ENCODE peak calls at places on chromosomes 4 and X, in ten cellular contexts. Y is NCI-H1694 treated with DMSO at 0.1 percent for 48 hours, A is epithelial cell of prostate, N is PC-3, T is HS-27A, D is hypothalamus, K is astrocyte of the spinal cord, I is AG09319, Z is cardiac muscle cell, H is NCI-H526 treated with DMSO at 0.1 percent for 48 hours. P is an unnamed sample.

GRCh38 chrX:43909159-43909558 is 26.9 kb upstream of the MAOB start:
- DNase-seq in Y (no peak), A (no peak), N (no peak), T (no peak), D (no peak), K (no peak), I (no peak), Z (no peak), H (no peak), P (no peak)

GRCh38 chr4:71472946-71473345 is 134.1 kb downstream of the SLC4A4 start:
- DNase-seq in Y (no peak), A (no peak), N (peak), T (peak), D (no peak), K (peak), I (peak), Z (peak), H (no peak), P (peak)

GRCh38 chr4:44738615-44739014 is 12.3 kb upstream of the GNPDA2 start:
- DNase-seq in Y (peak), A (no peak), N (no peak), T (no peak), D (no peak), K (peak), I (no peak), Z (peak), H (no peak), P (peak)

GRCh38 chr4:108270466-108271450 is 102.0 kb upstream of the LEF1 start:
- DNase-seq in Y (no peak), A (peak), N (peak), T (peak), D (no peak), K (peak), I (peak), Z (peak), H (no peak), P (peak)

GRCh38 chr4:37243061-37243460 is 1.5 kb upstream of the NWD2 start:
- DNase-seq in Y (no peak), A (no peak), N (no peak), T (no peak), D (no peak), K (no peak), I (no peak), Z (no peak), H (no peak), P (no peak)

GRCh38 chr4:16732741-16733140 is 165.7 kb downstream of the LDB2 start:
- DNase-seq in Y (no peak), A (no peak), N (no peak), T (no peak), D (no peak), K (no peak), I (no peak), Z (no peak), H (no peak), P (no peak)

GRCh38 chrX:12825801-12826200 is 34.6 kb downstream of the PRPS2 start:
- DNase-seq in Y (no peak), A (no peak), N (peak), T (peak), D (no peak), K (peak), I (no peak), Z (no peak), H (no peak), P (peak)

GRCh38 chr4:7101692-7102515 is 34.0 kb upstream of the GRPEL1 start:
- DNase-seq in Y (peak), A (no peak), N (peak), T (no peak), D (peak), K (peak), I (peak), Z (peak), H (peak), P (peak)

GRCh38 chrX:68829594-68830485 is 1.0 kb downstream of the EFNB1 start:
- DNase-seq in Y (no peak), A (no peak), N (no peak), T (peak), D (peak), K (peak), I (no peak), Z (peak), H (peak), P (peak)

GRCh38 chr4:97759785-97760184 is 383.5 kb downstream of the STPG2 start:
- DNase-seq in Y (no peak), A (no peak), N (peak), T (no peak), D (no peak), K (no peak), I (no peak), Z (no peak), H (no peak), P (no peak)

GRCh38 chr4:304987-305680 is at the start of gene ZNF732:
- DNase-seq in Y (no peak), A (peak), N (no peak), T (no peak), D (peak), K (peak), I (peak), Z (peak), H (no peak), P (peak)

GRCh38 chrX:44580466-44580865 is 37.8 kb upstream of the FUNDC1 start:
- DNase-seq in Y (no peak), A (peak), N (peak), T (no peak), D (no peak), K (peak), I (peak), Z (peak), H (no peak), P (peak)

GRCh38 chrX:121256653-121257052 is 209.2 kb downstream of the GLUD2 start:
- DNase-seq in Y (no peak), A (no peak), N (peak), T (no peak), D (no peak), K (peak), I (no peak), Z (peak), H (no peak), P (no peak)

GRCh38 chr4:123505457-123506310 is 109.1 kb downstream of the SPRY1 start:
- DNase-seq in Y (no peak), A (no peak), N (peak), T (no peak), D (peak), K (peak), I (no peak), Z (peak), H (peak), P (peak)

GRCh38 chr4:21898101-21898500 is 50.5 kb downstream of the KCNIP4 start:
- DNase-seq in Y (no peak), A (no peak), N (no peak), T (no peak), D (no peak), K (no peak), I (no peak), Z (no peak), H (no peak), P (no peak)

GRCh38 chrX:150907474-150907873 is 9.0 kb upstream of the CD99L2 start:
- DNase-seq in Y (no peak), A (no peak), N (no peak), T (no peak), D (no peak), K (no peak), I (no peak), Z (no peak), H (no peak), P (no peak)

GRCh38 chr4:128363966-128364365 is 76.4 kb upstream of the PGRMC2 start:
- DNase-seq in Y (no peak), A (no peak), N (no peak), T (no peak), D (no peak), K (no peak), I (no peak), Z (no peak), H (no peak), P (no peak)

GRCh38 chrX:40380649-40381488 is 199.9 kb upstream of the ATP6AP2 start:
- DNase-seq in Y (no peak), A (no peak), N (no peak), T (no peak), D (no peak), K (no peak), I (no peak), Z (no peak), H (no peak), P (no peak)

GRCh38 chrX:40331353-40331752 is 233.6 kb upstream of the BCOR start:
- DNase-seq in Y (no peak), A (no peak), N (no peak), T (no peak), D (no peak), K (no peak), I (no peak), Z (no peak), H (no peak), P (no peak)

GRCh38 chr4:141011799-141012377 is 121.4 kb downstream of the RNF150 start:
- DNase-seq in Y (no peak), A (no peak), N (no peak), T (no peak), D (no peak), K (no peak), I (no peak), Z (no peak), H (no peak), P (no peak)

GRCh38 chrX:28901637-28902036 is 314.4 kb downstream of the IL1RAPL1 start:
- DNase-seq in Y (no peak), A (no peak), N (peak), T (no peak), D (no peak), K (peak), I (no peak), Z (no peak), H (no peak), P (peak)

GRCh38 chrX:69032601-69033000 is 132.7 kb downstream of the PJA1 start:
- DNase-seq in Y (no peak), A (peak), N (peak), T (no peak), D (no peak), K (no peak), I (no peak), Z (no peak), H (no peak), P (no peak)

GRCh38 chr4:73603854-73604584 is 16.2 kb downstream of the RASSF6 start:
- DNase-seq in Y (no peak), A (no peak), N (no peak), T (no peak), D (no peak), K (no peak), I (peak), Z (peak), H (no peak), P (no peak)

GRCh38 chrX:150902434-150903109 is 4.1 kb upstream of the CD99L2 start:
- DNase-seq in Y (no peak), A (no peak), N (no peak), T (no peak), D (no peak), K (no peak), I (no peak), Z (no peak), H (no peak), P (no peak)

GRCh38 chr4:114694770-114695169 is 96.2 kb downstream of the UGT8 start:
- DNase-seq in Y (peak), A (no peak), N (peak), T (no peak), D (no peak), K (peak), I (no peak), Z (peak), H (peak), P (peak)